ENCODE peak calls at places on chromosomes 1 and 21, in seven cellular contexts. M, F, X, E, P, N and R are unnamed samples.

GRCh38 chr1:110183642-110184167 is 26.4 kb upstream of the KCNC4 start:
- DNase-seq in M (no peak), F (no peak), X (no peak), E (no peak), P (no peak), N (no peak), R (no peak)

GRCh38 chr1:19981507-19982312 is 2.3 kb upstream of the PLA2G2A start:
- DNase-seq in M (no peak), F (no peak), X (no peak), E (no peak), P (no peak), N (no peak), R (no peak)

GRCh38 chr1:207833956-207834660 is 76.8 kb downstream of the CD34 start:
- DNase-seq in M (no peak), F (no peak), X (no peak), E (no peak), P (no peak), N (no peak), R (no peak)

GRCh38 chr1:151523331-151523730 is 12.1 kb downstream of the CGN start:
- DNase-seq in M (no peak), F (no peak), X (no peak), E (no peak), P (no peak), N (no peak), R (no peak)

GRCh38 chr21:42545317-42545716 is 31.7 kb downstream of the SLC37A1 start:
- DNase-seq in M (no peak), F (no peak), X (no peak), E (no peak), P (no peak), N (no peak), R (no peak)

GRCh38 chr1:55694297-55694696 is 479.1 kb upstream of the USP24 start:
- DNase-seq in M (no peak), F (no peak), X (no peak), E (no peak), P (no peak), N (peak; percentile 77), R (no peak)

GRCh38 chr1:12124693-12125421 is 41.9 kb upstream of the TNFRSF1B start:
- DNase-seq in M (peak; percentile 70), F (peak; percentile 80), X (peak; percentile 53), E (peak; percentile 85), P (peak; percentile 80), N (peak; percentile 65), R (peak; percentile 79)

GRCh38 chr1:160169553-160170399 is 18.4 kb downstream of the ATP1A4 start:
- DNase-seq in M (no peak), F (no peak), X (no peak), E (no peak), P (no peak), N (no peak), R (no peak)

GRCh38 chr1:203308205-203309114 is 3.1 kb downstream of the BTG2 start:
- DNase-seq in M (no peak), F (no peak), X (peak; percentile 55), E (no peak), P (no peak), N (no peak), R (no peak)

GRCh38 chr1:9181990-9182783 is 52.4 kb upstream of the H6PD start:
- DNase-seq in M (peak; percentile 56), F (no peak), X (no peak), E (peak; percentile 72), P (peak; percentile 54), N (peak; percentile 22), R (no peak)

GRCh38 chr1:95770596-95770995 is 536.6 kb downstream of the RWDD3 start:
- DNase-seq in M (no peak), F (no peak), X (no peak), E (no peak), P (no peak), N (no peak), R (no peak)

GRCh38 chr1:172380441-172381244 is 39.8 kb upstream of the C1orf105 start:
- DNase-seq in M (no peak), F (no peak), X (no peak), E (no peak), P (no peak), N (no peak), R (no peak)

GRCh38 chr1:184163674-184164470 is 112.3 kb downstream of the TSEN15 start:
- DNase-seq in M (peak; percentile 85), F (no peak), X (no peak), E (no peak), P (peak; percentile 52), N (peak; percentile 89), R (no peak)